ENCODE peak calls at places on chromosome 16, in five cellular contexts. One of them, this sample, is unnamed.

GRCh38 chr16:982152-983043 is 828 bp downstream of the SOX8 start:
- DNase-seq in activated T-helper 1 cell treated with anti-CD3 and anti-CD28 coated beads, Interleukin-2, amount 50 U/mL, for 16 hours: no peak
- DNase-seq in NCI-H446: no peak
- DNase-seq in NCI-H1105: no peak
- DNase-seq in naive thymus-derived CD8-positive, alpha-beta T cell: no peak
- DNase-seq in this sample: no peak

GRCh38 chr16:10812352-10813122 is 6.1 kb downstream of the TVP23A start:
- DNase-seq in activated T-helper 1 cell treated with anti-CD3 and anti-CD28 coated beads, Interleukin-2, amount 50 U/mL, for 16 hours: no peak
- DNase-seq in NCI-H446: no peak
- DNase-seq in NCI-H1105: no peak
- DNase-seq in naive thymus-derived CD8-positive, alpha-beta T cell: no peak
- DNase-seq in this sample: no peak

GRCh38 chr16:1177053-1177452 is 24.1 kb downstream of the CACNA1H start:
- DNase-seq in activated T-helper 1 cell treated with anti-CD3 and anti-CD28 coated beads, Interleukin-2, amount 50 U/mL, for 16 hours: no peak
- DNase-seq in NCI-H446: no peak
- DNase-seq in NCI-H1105: no peak
- DNase-seq in naive thymus-derived CD8-positive, alpha-beta T cell: no peak
- DNase-seq in this sample: no peak

GRCh38 chr16:27969574-27969973 is 93.9 kb downstream of the GSG1L start:
- DNase-seq in activated T-helper 1 cell treated with anti-CD3 and anti-CD28 coated beads, Interleukin-2, amount 50 U/mL, for 16 hours: no peak
- DNase-seq in NCI-H446: no peak
- DNase-seq in NCI-H1105: no peak
- DNase-seq in naive thymus-derived CD8-positive, alpha-beta T cell: no peak
- DNase-seq in this sample: no peak

GRCh38 chr16:58733248-58733670 is 857 bp downstream of the GOT2 start:
- DNase-seq in activated T-helper 1 cell treated with anti-CD3 and anti-CD28 coated beads, Interleukin-2, amount 50 U/mL, for 16 hours: no peak
- DNase-seq in NCI-H446: no peak
- DNase-seq in NCI-H1105: no peak
- DNase-seq in naive thymus-derived CD8-positive, alpha-beta T cell: no peak
- DNase-seq in this sample: no peak

GRCh38 chr16:4351880-4352279 is 759 bp upstream of the PAM16 start:
- DNase-seq in activated T-helper 1 cell treated with anti-CD3 and anti-CD28 coated beads, Interleukin-2, amount 50 U/mL, for 16 hours: no peak
- DNase-seq in NCI-H446: no peak
- DNase-seq in NCI-H1105: no peak
- DNase-seq in naive thymus-derived CD8-positive, alpha-beta T cell: no peak
- DNase-seq in this sample: no peak

GRCh38 chr16:269061-269796 is 6.5 kb downstream of the RGS11 start:
- DNase-seq in activated T-helper 1 cell treated with anti-CD3 and anti-CD28 coated beads, Interleukin-2, amount 50 U/mL, for 16 hours: no peak
- DNase-seq in NCI-H446: no peak
- DNase-seq in NCI-H1105: no peak
- DNase-seq in naive thymus-derived CD8-positive, alpha-beta T cell: no peak
- DNase-seq in this sample: no peak

GRCh38 chr16:10080031-10080772 is 102.0 kb downstream of the GRIN2A start:
- DNase-seq in activated T-helper 1 cell treated with anti-CD3 and anti-CD28 coated beads, Interleukin-2, amount 50 U/mL, for 16 hours: no peak
- DNase-seq in NCI-H446: peak
- DNase-seq in NCI-H1105: no peak
- DNase-seq in naive thymus-derived CD8-positive, alpha-beta T cell: no peak
- DNase-seq in this sample: no peak

GRCh38 chr16:273547-274421 is 2.0 kb downstream of the RGS11 start:
- DNase-seq in activated T-helper 1 cell treated with anti-CD3 and anti-CD28 coated beads, Interleukin-2, amount 50 U/mL, for 16 hours: no peak
- DNase-seq in NCI-H446: no peak
- DNase-seq in NCI-H1105: no peak
- DNase-seq in naive thymus-derived CD8-positive, alpha-beta T cell: no peak
- DNase-seq in this sample: no peak

GRCh38 chr16:47888142-47888541 is 267.7 kb downstream of the ABCC12 start:
- DNase-seq in activated T-helper 1 cell treated with anti-CD3 and anti-CD28 coated beads, Interleukin-2, amount 50 U/mL, for 16 hours: no peak
- DNase-seq in NCI-H446: no peak
- DNase-seq in NCI-H1105: no peak
- DNase-seq in naive thymus-derived CD8-positive, alpha-beta T cell: no peak
- DNase-seq in this sample: no peak

GRCh38 chr16:8735574-8735973 is 61.2 kb downstream of the ABAT start:
- DNase-seq in activated T-helper 1 cell treated with anti-CD3 and anti-CD28 coated beads, Interleukin-2, amount 50 U/mL, for 16 hours: no peak
- DNase-seq in NCI-H446: no peak
- DNase-seq in NCI-H1105: no peak
- DNase-seq in naive thymus-derived CD8-positive, alpha-beta T cell: no peak
- DNase-seq in this sample: no peak

GRCh38 chr16:19694989-19695388 is 23.0 kb downstream of the KNOP1 start:
- DNase-seq in activated T-helper 1 cell treated with anti-CD3 and anti-CD28 coated beads, Interleukin-2, amount 50 U/mL, for 16 hours: no peak
- DNase-seq in NCI-H446: no peak
- DNase-seq in NCI-H1105: no peak
- DNase-seq in naive thymus-derived CD8-positive, alpha-beta T cell: no peak
- DNase-seq in this sample: no peak

GRCh38 chr16:67886387-67886786 is 1.7 kb downstream of the NRN1L start:
- DNase-seq in activated T-helper 1 cell treated with anti-CD3 and anti-CD28 coated beads, Interleukin-2, amount 50 U/mL, for 16 hours: no peak
- DNase-seq in NCI-H446: no peak
- DNase-seq in NCI-H1105: no peak
- DNase-seq in naive thymus-derived CD8-positive, alpha-beta T cell: no peak
- DNase-seq in this sample: no peak

GRCh38 chr16:67426950-67427349 is 4.0 kb upstream of the HSD11B2 start:
- DNase-seq in activated T-helper 1 cell treated with anti-CD3 and anti-CD28 coated beads, Interleukin-2, amount 50 U/mL, for 16 hours: no peak
- DNase-seq in NCI-H446: no peak
- DNase-seq in NCI-H1105: no peak
- DNase-seq in naive thymus-derived CD8-positive, alpha-beta T cell: no peak
- DNase-seq in this sample: no peak

GRCh38 chr16:19316846-19317245 is 31.3 kb downstream of the CLEC19A start:
- DNase-seq in activated T-helper 1 cell treated with anti-CD3 and anti-CD28 coated beads, Interleukin-2, amount 50 U/mL, for 16 hours: no peak
- DNase-seq in NCI-H446: peak
- DNase-seq in NCI-H1105: no peak
- DNase-seq in naive thymus-derived CD8-positive, alpha-beta T cell: no peak
- DNase-seq in this sample: no peak

GRCh38 chr16:60922920-60923319 is 1113.3 kb downstream of the CDH8 start:
- DNase-seq in activated T-helper 1 cell treated with anti-CD3 and anti-CD28 coated beads, Interleukin-2, amount 50 U/mL, for 16 hours: no peak
- DNase-seq in NCI-H446: no peak
- DNase-seq in NCI-H1105: no peak
- DNase-seq in naive thymus-derived CD8-positive, alpha-beta T cell: no peak
- DNase-seq in this sample: no peak

GRCh38 chr16:86466695-86467406 is 43.5 kb upstream of the FOXF1 start:
- DNase-seq in activated T-helper 1 cell treated with anti-CD3 and anti-CD28 coated beads, Interleukin-2, amount 50 U/mL, for 16 hours: no peak
- DNase-seq in NCI-H446: no peak
- DNase-seq in NCI-H1105: no peak
- DNase-seq in naive thymus-derived CD8-positive, alpha-beta T cell: no peak
- DNase-seq in this sample: no peak

GRCh38 chr16:72997141-72997542 is 50.8 kb downstream of the ZFHX3 start:
- DNase-seq in activated T-helper 1 cell treated with anti-CD3 and anti-CD28 coated beads, Interleukin-2, amount 50 U/mL, for 16 hours: no peak
- DNase-seq in NCI-H446: no peak
- DNase-seq in NCI-H1105: no peak
- DNase-seq in naive thymus-derived CD8-positive, alpha-beta T cell: no peak
- DNase-seq in this sample: no peak

GRCh38 chr16:4917117-4917516 is 19.8 kb downstream of the PPL start:
- DNase-seq in activated T-helper 1 cell treated with anti-CD3 and anti-CD28 coated beads, Interleukin-2, amount 50 U/mL, for 16 hours: no peak
- DNase-seq in NCI-H446: no peak
- DNase-seq in NCI-H1105: no peak
- DNase-seq in naive thymus-derived CD8-positive, alpha-beta T cell: no peak
- DNase-seq in this sample: no peak

GRCh38 chr16:719815-720506 is 985 bp upstream of the ANTKMT start:
- DNase-seq in activated T-helper 1 cell treated with anti-CD3 and anti-CD28 coated beads, Interleukin-2, amount 50 U/mL, for 16 hours: no peak
- DNase-seq in NCI-H446: no peak
- DNase-seq in NCI-H1105: no peak
- DNase-seq in naive thymus-derived CD8-positive, alpha-beta T cell: no peak
- DNase-seq in this sample: no peak

GRCh38 chr16:88967800-88968588 is 9.0 kb downstream of the CBFA2T3 start:
- DNase-seq in activated T-helper 1 cell treated with anti-CD3 and anti-CD28 coated beads, Interleukin-2, amount 50 U/mL, for 16 hours: no peak
- DNase-seq in NCI-H446: no peak
- DNase-seq in NCI-H1105: no peak
- DNase-seq in naive thymus-derived CD8-positive, alpha-beta T cell: no peak
- DNase-seq in this sample: no peak

GRCh38 chr16:66569131-66569530 is 2.9 kb downstream of the CMTM1 start:
- DNase-seq in activated T-helper 1 cell treated with anti-CD3 and anti-CD28 coated beads, Interleukin-2, amount 50 U/mL, for 16 hours: no peak
- DNase-seq in NCI-H446: no peak
- DNase-seq in NCI-H1105: no peak
- DNase-seq in naive thymus-derived CD8-positive, alpha-beta T cell: no peak
- DNase-seq in this sample: no peak

GRCh38 chr16:15952265-15952711 is 2.9 kb downstream of the ABCC1 start:
- DNase-seq in activated T-helper 1 cell treated with anti-CD3 and anti-CD28 coated beads, Interleukin-2, amount 50 U/mL, for 16 hours: no peak
- DNase-seq in NCI-H446: no peak
- DNase-seq in NCI-H1105: no peak
- DNase-seq in naive thymus-derived CD8-positive, alpha-beta T cell: no peak
- DNase-seq in this sample: no peak

GRCh38 chr16:84737658-84738057 is 37.9 kb downstream of the USP10 start:
- DNase-seq in activated T-helper 1 cell treated with anti-CD3 and anti-CD28 coated beads, Interleukin-2, amount 50 U/mL, for 16 hours: no peak
- DNase-seq in NCI-H446: no peak
- DNase-seq in NCI-H1105: peak
- DNase-seq in naive thymus-derived CD8-positive, alpha-beta T cell: no peak
- DNase-seq in this sample: peak

GRCh38 chr16:31251435-31251834 is 8.3 kb upstream of the ITGAM start:
- DNase-seq in activated T-helper 1 cell treated with anti-CD3 and anti-CD28 coated beads, Interleukin-2, amount 50 U/mL, for 16 hours: no peak
- DNase-seq in NCI-H446: no peak
- DNase-seq in NCI-H1105: no peak
- DNase-seq in naive thymus-derived CD8-positive, alpha-beta T cell: no peak
- DNase-seq in this sample: no peak